ENCODE peak calls at places on chromosomes 1 and 21, in nine cellular contexts. Q is Daoy; U is non-pigmented ciliary epithelial cell; L is type B pancreatic cell; A is heart left ventricle; B is CD4-positive, alpha-beta T cell; O is cortex of kidney; R is fibroblast of lung; M is cardiac muscle cell. J is an unnamed sample.

GRCh38 chr21:36654341-36654740 is 44.6 kb upstream of the SIM2 start:
- DNase-seq in Q (no peak), B (no peak), L (no peak), A (no peak), O (no peak), U (no peak), M (no peak), R (no peak), J (no peak)

GRCh38 chr1:40840526-40841323 is 21.4 kb downstream of the CITED4 start:
- DNase-seq in B (no peak), U (no peak), O (no peak), A (no peak), L (no peak), M (no peak), Q (no peak), R (no peak), J (no peak)

GRCh38 chr1:89888480-89889335 is 67.9 kb downstream of the LRRC8D start:
- DNase-seq in O (no peak), R (no peak), A (no peak), L (no peak), B (no peak), Q (peak; percentile 28), U (no peak), M (no peak), J (no peak)

GRCh38 chr1:54002544-54003248 is 15.3 kb downstream of the LDLRAD1 start:
- DNase-seq in M (no peak), O (no peak), R (no peak), B (no peak), Q (no peak), L (no peak), U (no peak), A (no peak), J (no peak)

GRCh38 chr1:6347641-6348487 is 45.7 kb downstream of the ACOT7 start:
- DNase-seq in O (no peak), U (no peak), L (no peak), A (no peak), Q (peak; percentile 71), M (peak; percentile 64), B (peak; percentile 67), R (peak; percentile 39), J (no peak)

GRCh38 chr1:230365723-230366307 is 60.3 kb downstream of the PGBD5 start:
- DNase-seq in B (no peak), U (no peak), A (no peak), R (no peak), M (no peak), O (no peak), L (no peak), Q (no peak), J (no peak)

GRCh38 chr21:14054682-14055081 is 156.1 kb downstream of the LIPI start:
- DNase-seq in L (no peak), R (no peak), A (no peak), Q (no peak), O (no peak), B (no peak), M (no peak), U (no peak), J (no peak)

GRCh38 chr21:35038772-35039145 is 10.3 kb downstream of the RUNX1 start:
- DNase-seq in O (no peak), B (no peak), M (no peak), U (no peak), Q (no peak), A (no peak), R (no peak), L (no peak), J (no peak)

GRCh38 chr1:998905-999796 is 746 bp downstream of the HES4 start:
- DNase-seq in A (peak; percentile 63), R (peak; percentile 57), L (peak; percentile 74), M (peak; percentile 70), U (no peak), O (no peak), B (peak; percentile 36), Q (peak; percentile 69), J (no peak)

GRCh38 chr1:220828211-220828553 is 41.5 kb downstream of the MTARC1 start:
- DNase-seq in O (no peak), U (no peak), B (no peak), L (no peak), M (no peak), A (no peak), R (peak; percentile 39), Q (no peak), J (no peak)